ENCODE peak calls at places on chromosome 9, in five cellular contexts. One of them, this sample, is unnamed.

GRCh38 chr9:134678671-134679443 is 37.3 kb downstream of the COL5A1 start:
- DNase-seq in lung: no peak
- DNase-seq in NB4: no peak
- DNase-seq in ovary: no peak
- DNase-seq in fibroblast of lung: no peak
- DNase-seq in this sample: no peak

GRCh38 chr9:116450378-116451139 is 236.5 kb upstream of the TRIM32 start:
- DNase-seq in NB4: no peak
- DNase-seq in ovary: no peak
- DNase-seq in lung: no peak
- DNase-seq in fibroblast of lung: peak; percentile 79
- DNase-seq in this sample: peak; percentile 79

GRCh38 chr9:85715587-85715986 is 26.2 kb downstream of the AGTPBP1 start:
- DNase-seq in ovary: no peak
- DNase-seq in lung: no peak
- DNase-seq in fibroblast of lung: no peak
- DNase-seq in NB4: peak; percentile 89
- DNase-seq in this sample: no peak

GRCh38 chr9:14080940-14081621 is 232.9 kb downstream of the NFIB start:
- DNase-seq in ovary: no peak
- DNase-seq in NB4: peak; percentile 17
- DNase-seq in fibroblast of lung: peak; percentile 21
- DNase-seq in lung: no peak
- DNase-seq in this sample: no peak

GRCh38 chr9:129032541-129033159 is 3.8 kb upstream of the MIGA2 start:
- DNase-seq in ovary: no peak
- DNase-seq in NB4: no peak
- DNase-seq in fibroblast of lung: no peak
- DNase-seq in lung: no peak
- DNase-seq in this sample: no peak

GRCh38 chr9:14251146-14252071 is 62.5 kb downstream of the NFIB start:
- DNase-seq in lung: peak; percentile 90
- DNase-seq in NB4: no peak
- DNase-seq in ovary: peak; percentile 56
- DNase-seq in fibroblast of lung: peak; percentile 90
- DNase-seq in this sample: no peak

GRCh38 chr9:14769235-14769580 is 46.7 kb upstream of the CER1 start:
- DNase-seq in NB4: peak; percentile 59
- DNase-seq in fibroblast of lung: peak; percentile 33
- DNase-seq in ovary: no peak
- DNase-seq in lung: no peak
- DNase-seq in this sample: no peak

GRCh38 chr9:133477992-133478850 is 678 bp downstream of the SLC2A6 start:
- DNase-seq in NB4: peak; percentile 70
- DNase-seq in ovary: no peak
- DNase-seq in lung: no peak
- DNase-seq in fibroblast of lung: no peak
- DNase-seq in this sample: no peak

GRCh38 chr9:135077497-135078200 is 9.8 kb upstream of the OLFM1 start:
- DNase-seq in ovary: peak; percentile 55
- DNase-seq in lung: no peak
- DNase-seq in fibroblast of lung: no peak
- DNase-seq in NB4: peak; percentile 85
- DNase-seq in this sample: no peak

GRCh38 chr9:102514541-102514940 is 480.6 kb upstream of the CYLC2 start:
- DNase-seq in NB4: no peak
- DNase-seq in ovary: no peak
- DNase-seq in fibroblast of lung: no peak
- DNase-seq in lung: no peak
- DNase-seq in this sample: no peak

GRCh38 chr9:108889649-108890067 is 27.6 kb downstream of the ACTL7A start:
- DNase-seq in ovary: no peak
- DNase-seq in NB4: peak; percentile 31
- DNase-seq in fibroblast of lung: peak; percentile 38
- DNase-seq in lung: no peak
- DNase-seq in this sample: peak; percentile 12

GRCh38 chr9:95644377-95644776 is 127.6 kb upstream of the PTCH1 start:
- DNase-seq in fibroblast of lung: peak; percentile 43
- DNase-seq in NB4: no peak
- DNase-seq in lung: no peak
- DNase-seq in ovary: no peak
- DNase-seq in this sample: no peak

GRCh38 chr9:128150594-128151342 is 1.5 kb downstream of the LCN2 start:
- DNase-seq in NB4: peak; percentile 43
- DNase-seq in ovary: no peak
- DNase-seq in fibroblast of lung: no peak
- DNase-seq in lung: no peak
- DNase-seq in this sample: no peak

GRCh38 chr9:13648676-13649075 is 369.2 kb upstream of the MPDZ start:
- DNase-seq in lung: no peak
- DNase-seq in ovary: no peak
- DNase-seq in fibroblast of lung: no peak
- DNase-seq in NB4: no peak
- DNase-seq in this sample: no peak

DNA sequence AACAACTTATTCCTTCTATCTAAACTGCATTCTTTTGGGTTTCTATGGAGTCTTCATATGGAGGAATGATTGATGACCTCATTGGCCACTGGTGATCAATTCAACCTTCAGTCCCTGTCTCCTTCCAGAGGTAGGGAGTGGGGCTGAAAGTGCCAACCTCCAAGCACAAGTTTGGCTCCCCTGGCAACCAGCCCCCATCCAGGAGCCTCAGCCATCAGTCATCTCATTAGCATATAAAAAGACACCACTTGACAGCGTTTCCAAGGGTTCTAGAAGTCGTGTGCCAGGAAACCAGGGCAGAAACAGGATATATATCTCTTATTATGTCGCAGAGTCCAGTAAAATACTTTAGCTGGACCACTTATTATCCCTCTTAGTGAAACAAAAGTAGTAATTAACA is 9.8 kb downstream of the SLC31A2 start:
- DNase-seq in ovary: no peak
- DNase-seq in NB4: no peak
- DNase-seq in fibroblast of lung: no peak
- DNase-seq in lung: no peak
- DNase-seq in this sample: no peak
- H3K4me3 ChIP-seq in ovary: no peak overlapping the region
- H3K4me3 ChIP-seq in NB4: no peak overlapping the region
- H3K4me3 ChIP-seq in fibroblast of lung: no peak overlapping the region
- H3K4me3 ChIP-seq in lung: no peak overlapping the region
- H3K4me3 ChIP-seq in this sample: no peak overlapping the region

DNA sequence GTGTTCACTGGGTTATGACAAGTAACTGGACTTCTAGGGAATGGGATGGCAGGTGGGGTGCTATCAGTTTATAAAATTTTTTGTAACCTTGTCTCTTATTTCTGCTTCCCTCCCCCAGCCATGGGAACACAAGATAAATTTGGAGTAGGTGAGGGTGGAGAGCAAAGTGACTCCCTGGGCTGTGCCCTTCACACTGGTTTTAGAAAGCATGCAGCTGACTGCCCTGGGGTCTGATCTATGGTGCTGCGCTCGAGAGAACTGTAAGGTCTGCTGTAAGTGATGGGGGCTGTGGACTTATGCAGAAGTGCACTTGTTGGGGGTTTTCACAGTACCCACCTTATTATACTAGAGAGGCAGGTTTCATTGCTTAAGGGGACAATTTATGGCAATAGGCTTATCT is 247.7 kb upstream of the DMRT1 start:
- DNase-seq in lung: no peak
- DNase-seq in fibroblast of lung: no peak
- DNase-seq in ovary: no peak
- DNase-seq in NB4: no peak
- DNase-seq in this sample: no peak
- H3K4me3 ChIP-seq in lung: no peak overlapping the region
- H3K4me3 ChIP-seq in fibroblast of lung: no peak overlapping the region
- H3K4me3 ChIP-seq in ovary: no peak overlapping the region
- H3K4me3 ChIP-seq in NB4: no peak overlapping the region
- H3K4me3 ChIP-seq in this sample: no peak overlapping the region

GRCh38 chr9:23434654-23435053 is 391.4 kb downstream of the ELAVL2 start:
- DNase-seq in ovary: no peak
- DNase-seq in lung: no peak
- DNase-seq in NB4: no peak
- DNase-seq in fibroblast of lung: no peak
- DNase-seq in this sample: no peak
- H3K4me3 ChIP-seq in ovary: no peak overlapping the region
- H3K4me3 ChIP-seq in lung: no peak overlapping the region
- H3K4me3 ChIP-seq in NB4: no peak overlapping the region
- H3K4me3 ChIP-seq in fibroblast of lung: no peak overlapping the region
- H3K4me3 ChIP-seq in this sample: no peak overlapping the region

GRCh38 chr9:93185261-93186150 is 1.6 kb downstream of the WNK2 start:
- DNase-seq in NB4: no peak
- DNase-seq in fibroblast of lung: no peak
- DNase-seq in lung: no peak
- DNase-seq in ovary: no peak
- DNase-seq in this sample: no peak
- H3K4me3 ChIP-seq in NB4: no peak overlapping the region
- H3K4me3 ChIP-seq in fibroblast of lung: no peak overlapping the region
- H3K4me3 ChIP-seq in lung: no peak overlapping the region
- H3K4me3 ChIP-seq in ovary: peak overlapping the region; percentile 40
- H3K4me3 ChIP-seq in this sample: no peak overlapping the region

GRCh38 chr9:136826188-136826541 is 16.1 kb upstream of the AJM1 start:
- DNase-seq in ovary: no peak
- DNase-seq in lung: no peak
- DNase-seq in fibroblast of lung: no peak
- DNase-seq in NB4: no peak
- DNase-seq in this sample: no peak

GRCh38 chr9:136823136-136824046 is 15.6 kb downstream of the RABL6 start:
- DNase-seq in ovary: no peak
- DNase-seq in lung: no peak
- DNase-seq in NB4: no peak
- DNase-seq in fibroblast of lung: no peak
- DNase-seq in this sample: no peak

GRCh38 chr9:136826703-136827582 is 15.3 kb upstream of the AJM1 start:
- DNase-seq in NB4: no peak
- DNase-seq in fibroblast of lung: no peak
- DNase-seq in lung: no peak
- DNase-seq in ovary: peak; percentile 28
- DNase-seq in this sample: no peak

GRCh38 chr9:136825295-136826187 is 16.7 kb upstream of the AJM1 start:
- DNase-seq in lung: no peak
- DNase-seq in fibroblast of lung: no peak
- DNase-seq in NB4: no peak
- DNase-seq in ovary: no peak
- DNase-seq in this sample: no peak

GRCh38 chr9:136824496-136825225 is 16.9 kb downstream of the RABL6 start:
- DNase-seq in ovary: no peak
- DNase-seq in lung: no peak
- DNase-seq in fibroblast of lung: no peak
- DNase-seq in NB4: no peak
- DNase-seq in this sample: no peak
- H3K4me3 ChIP-seq in ovary: no peak overlapping the region
- H3K4me3 ChIP-seq in lung: no peak overlapping the region
- H3K4me3 ChIP-seq in fibroblast of lung: no peak overlapping the region
- H3K4me3 ChIP-seq in NB4: no peak overlapping the region
- H3K4me3 ChIP-seq in this sample: no peak overlapping the region

GRCh38 chr9:137044042-137044441 is 1.9 kb downstream of the NPDC1 start:
- DNase-seq in fibroblast of lung: no peak
- DNase-seq in lung: no peak
- DNase-seq in ovary: no peak
- DNase-seq in NB4: no peak
- DNase-seq in this sample: no peak

GRCh38 chr9:137045294-137046093 is 483 bp downstream of the NPDC1 start:
- DNase-seq in NB4: no peak
- DNase-seq in ovary: peak; percentile 54
- DNase-seq in fibroblast of lung: peak; percentile 40
- DNase-seq in lung: no peak
- DNase-seq in this sample: no peak

GRCh38 chr9:137048655-137049543 is 2.9 kb upstream of the NPDC1 start:
- DNase-seq in ovary: no peak
- DNase-seq in lung: no peak
- DNase-seq in NB4: no peak
- DNase-seq in fibroblast of lung: no peak
- DNase-seq in this sample: no peak

GRCh38 chr9:137044502-137045177 is 1.3 kb downstream of the NPDC1 start:
- DNase-seq in lung: no peak
- DNase-seq in NB4: no peak
- DNase-seq in ovary: no peak
- DNase-seq in fibroblast of lung: no peak
- DNase-seq in this sample: no peak

DNA sequence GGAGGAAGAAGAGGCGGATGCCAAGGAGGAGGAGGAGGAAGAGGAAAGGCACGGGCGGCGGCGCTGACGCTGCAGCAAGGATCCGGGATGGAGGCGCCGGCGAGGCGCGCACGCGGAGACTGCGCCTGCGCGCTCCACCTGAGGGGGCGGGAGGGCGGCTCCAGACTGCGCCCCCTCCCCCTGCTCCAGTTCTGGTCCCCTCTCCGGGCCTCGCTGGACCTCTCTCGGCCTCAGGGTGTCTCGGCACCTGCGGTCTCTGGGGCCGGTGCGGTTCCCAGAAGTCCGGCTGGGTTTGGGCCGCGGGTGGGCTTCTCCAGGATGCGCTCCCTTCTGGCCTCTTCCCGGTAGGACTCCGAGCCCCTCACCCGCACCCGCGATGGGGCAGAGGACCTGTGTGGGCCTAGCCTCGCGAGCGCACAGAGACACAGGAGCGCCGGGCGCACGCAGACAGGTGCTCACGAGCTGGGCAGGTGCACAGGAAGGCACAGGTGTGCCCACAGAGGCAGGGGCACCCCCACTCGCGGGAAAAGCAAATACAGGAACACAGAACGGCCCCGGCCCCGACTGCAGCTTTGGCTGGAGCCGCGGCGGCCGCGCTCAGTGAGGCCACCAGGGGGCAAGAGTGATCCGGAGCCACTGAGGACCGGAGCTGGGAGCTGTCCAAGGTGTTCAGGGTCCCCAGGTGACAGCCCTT is at the start of gene NPDC1:
- DNase-seq in NB4: peak; percentile 79
- DNase-seq in lung: peak; percentile 79
- DNase-seq in ovary: peak; percentile 82
- DNase-seq in fibroblast of lung: peak; percentile 60
- DNase-seq in this sample: no peak
- H3K4me3 ChIP-seq in NB4: no peak within 1 kb of the TSS
- H3K4me3 ChIP-seq in lung: peak within 1 kb of the TSS; percentile 59
- H3K4me3 ChIP-seq in ovary: peak within 1 kb of the TSS; percentile 54
- H3K4me3 ChIP-seq in fibroblast of lung: peak within 1 kb of the TSS; percentile 66
- H3K4me3 ChIP-seq in this sample: peak within 1 kb of the TSS; percentile 65